ENCODE peak calls at places on chromosomes 5 and 9, in four cellular contexts. One of them, this sample, is unnamed.

GRCh38 chr5:109413463-109413862 is 3.7 kb upstream of the PJA2 start:
- DNase-seq in activated naive CD4-positive, alpha-beta T cell treated with anti-CD3 and anti-CD28 coated beads for 36 hours: no peak
- DNase-seq in GM20000: no peak
- DNase-seq in GM19239: no peak
- DNase-seq in this sample: no peak

GRCh38 chr5:115379622-115380344 is 83.3 kb upstream of the CCDC112 start:
- DNase-seq in activated naive CD4-positive, alpha-beta T cell treated with anti-CD3 and anti-CD28 coated beads for 36 hours: peak; percentile 9
- DNase-seq in GM19239: no peak
- DNase-seq in GM20000: peak; percentile 40
- DNase-seq in this sample: peak; percentile 31

GRCh38 chr9:21709464-21710058 is 92.9 kb upstream of the MTAP start:
- DNase-seq in activated naive CD4-positive, alpha-beta T cell treated with anti-CD3 and anti-CD28 coated beads for 36 hours: peak; percentile 86
- DNase-seq in GM20000: peak; percentile 46
- DNase-seq in GM19239: peak; percentile 9
- DNase-seq in this sample: no peak

GRCh38 chr9:123640792-123641222 is 284.8 kb downstream of the CRB2 start:
- DNase-seq in activated naive CD4-positive, alpha-beta T cell treated with anti-CD3 and anti-CD28 coated beads for 36 hours: peak; percentile 35
- DNase-seq in GM20000: peak; percentile 17
- DNase-seq in GM19239: no peak
- DNase-seq in this sample: no peak

GRCh38 chr5:135833961-135834638 is 363 bp upstream of the SLC25A48 start:
- DNase-seq in GM20000: peak; percentile 60
- DNase-seq in GM19239: no peak
- DNase-seq in activated naive CD4-positive, alpha-beta T cell treated with anti-CD3 and anti-CD28 coated beads for 36 hours: no peak
- DNase-seq in this sample: no peak

GRCh38 chr9:23551171-23551795 is 274.8 kb downstream of the ELAVL2 start:
- DNase-seq in GM19239: no peak
- DNase-seq in GM20000: no peak
- DNase-seq in activated naive CD4-positive, alpha-beta T cell treated with anti-CD3 and anti-CD28 coated beads for 36 hours: no peak
- DNase-seq in this sample: no peak

GRCh38 chr5:142548739-142549275 is 137.1 kb downstream of the FGF1 start:
- DNase-seq in activated naive CD4-positive, alpha-beta T cell treated with anti-CD3 and anti-CD28 coated beads for 36 hours: peak; percentile 57
- DNase-seq in GM20000: peak; percentile 53
- DNase-seq in GM19239: peak; percentile 40
- DNase-seq in this sample: peak; percentile 42

GRCh38 chr5:180438785-180439780 is 55.1 kb upstream of the CNOT6 start:
- DNase-seq in activated naive CD4-positive, alpha-beta T cell treated with anti-CD3 and anti-CD28 coated beads for 36 hours: no peak
- DNase-seq in GM19239: no peak
- DNase-seq in GM20000: no peak
- DNase-seq in this sample: no peak

GRCh38 chr9:95552814-95553546 is 36.2 kb upstream of the PTCH1 start:
- DNase-seq in activated naive CD4-positive, alpha-beta T cell treated with anti-CD3 and anti-CD28 coated beads for 36 hours: peak; percentile 73
- DNase-seq in GM19239: no peak
- DNase-seq in GM20000: no peak
- DNase-seq in this sample: no peak

GRCh38 chr5:7663808-7664207 is 187.1 kb downstream of the CFAP90 start:
- DNase-seq in GM20000: no peak
- DNase-seq in activated naive CD4-positive, alpha-beta T cell treated with anti-CD3 and anti-CD28 coated beads for 36 hours: no peak
- DNase-seq in GM19239: no peak
- DNase-seq in this sample: no peak

GRCh38 chr5:147782053-147783028 is at the start of gene JAKMIP2:
- DNase-seq in GM20000: peak; percentile 3
- DNase-seq in activated naive CD4-positive, alpha-beta T cell treated with anti-CD3 and anti-CD28 coated beads for 36 hours: peak; percentile 67
- DNase-seq in GM19239: no peak
- DNase-seq in this sample: peak; percentile 37

GRCh38 chr5:27412379-27412778 is 374.0 kb upstream of the CDH9 start:
- DNase-seq in activated naive CD4-positive, alpha-beta T cell treated with anti-CD3 and anti-CD28 coated beads for 36 hours: no peak
- DNase-seq in GM20000: no peak
- DNase-seq in GM19239: no peak
- DNase-seq in this sample: no peak

GRCh38 chr9:132590318-132591182 is 8.1 kb downstream of the BARHL1 start:
- DNase-seq in GM19239: no peak
- DNase-seq in GM20000: no peak
- DNase-seq in activated naive CD4-positive, alpha-beta T cell treated with anti-CD3 and anti-CD28 coated beads for 36 hours: no peak
- DNase-seq in this sample: no peak

GRCh38 chr9:98191615-98192502 is 578 bp downstream of the CORO2A start:
- DNase-seq in activated naive CD4-positive, alpha-beta T cell treated with anti-CD3 and anti-CD28 coated beads for 36 hours: peak; percentile 61
- DNase-seq in GM19239: no peak
- DNase-seq in GM20000: peak; percentile 41
- DNase-seq in this sample: no peak

GRCh38 chr9:129176786-129177442 is 1.1 kb downstream of the IER5L start:
- DNase-seq in GM19239: no peak
- DNase-seq in GM20000: peak; percentile 55
- DNase-seq in activated naive CD4-positive, alpha-beta T cell treated with anti-CD3 and anti-CD28 coated beads for 36 hours: no peak
- DNase-seq in this sample: peak; percentile 59

GRCh38 chr9:93099551-93100264 is 3.7 kb downstream of the CARD19 start:
- DNase-seq in activated naive CD4-positive, alpha-beta T cell treated with anti-CD3 and anti-CD28 coated beads for 36 hours: no peak
- DNase-seq in GM19239: no peak
- DNase-seq in GM20000: no peak
- DNase-seq in this sample: no peak

GRCh38 chr9:124222109-124222508 is 35.6 kb upstream of the NEK6 start:
- DNase-seq in GM20000: no peak
- DNase-seq in activated naive CD4-positive, alpha-beta T cell treated with anti-CD3 and anti-CD28 coated beads for 36 hours: no peak
- DNase-seq in GM19239: no peak
- DNase-seq in this sample: no peak

GRCh38 chr5:5383461-5383860 is 39.0 kb upstream of the ICE1 start:
- DNase-seq in GM20000: no peak
- DNase-seq in GM19239: no peak
- DNase-seq in activated naive CD4-positive, alpha-beta T cell treated with anti-CD3 and anti-CD28 coated beads for 36 hours: no peak
- DNase-seq in this sample: no peak

GRCh38 chr9:87156247-87156646 is 208.9 kb upstream of the GAS1 start:
- DNase-seq in GM19239: no peak
- DNase-seq in GM20000: no peak
- DNase-seq in activated naive CD4-positive, alpha-beta T cell treated with anti-CD3 and anti-CD28 coated beads for 36 hours: no peak
- DNase-seq in this sample: no peak

GRCh38 chr9:117394655-117395054 is 20.2 kb downstream of the ASTN2 start:
- DNase-seq in GM19239: no peak
- DNase-seq in activated naive CD4-positive, alpha-beta T cell treated with anti-CD3 and anti-CD28 coated beads for 36 hours: no peak
- DNase-seq in GM20000: no peak
- DNase-seq in this sample: no peak

GRCh38 chr5:228886-229285 is 10.8 kb downstream of the SDHA start:
- DNase-seq in GM20000: no peak
- DNase-seq in activated naive CD4-positive, alpha-beta T cell treated with anti-CD3 and anti-CD28 coated beads for 36 hours: no peak
- DNase-seq in GM19239: no peak
- DNase-seq in this sample: no peak

GRCh38 chr9:120873512-120873911 is 3.5 kb downstream of the PHF19 start:
- DNase-seq in GM20000: no peak
- DNase-seq in GM19239: no peak
- DNase-seq in activated naive CD4-positive, alpha-beta T cell treated with anti-CD3 and anti-CD28 coated beads for 36 hours: peak; percentile 30
- DNase-seq in this sample: no peak

GRCh38 chr5:73031839-73032238 is 76.0 kb downstream of the FCHO2 start:
- DNase-seq in GM20000: no peak
- DNase-seq in GM19239: no peak
- DNase-seq in activated naive CD4-positive, alpha-beta T cell treated with anti-CD3 and anti-CD28 coated beads for 36 hours: no peak
- DNase-seq in this sample: no peak

GRCh38 chr9:17018001-17018491 is 116.8 kb upstream of the CNTLN start:
- DNase-seq in activated naive CD4-positive, alpha-beta T cell treated with anti-CD3 and anti-CD28 coated beads for 36 hours: no peak
- DNase-seq in GM20000: no peak
- DNase-seq in GM19239: no peak
- DNase-seq in this sample: no peak

GRCh38 chr9:77917800-77918199 is 113.8 kb downstream of the GNAQ start:
- DNase-seq in GM19239: no peak
- DNase-seq in activated naive CD4-positive, alpha-beta T cell treated with anti-CD3 and anti-CD28 coated beads for 36 hours: no peak
- DNase-seq in GM20000: no peak
- DNase-seq in this sample: no peak

GRCh38 chr5:176736271-176736965 is 73.9 kb upstream of the UNC5A start:
- DNase-seq in activated naive CD4-positive, alpha-beta T cell treated with anti-CD3 and anti-CD28 coated beads for 36 hours: no peak
- DNase-seq in GM20000: no peak
- DNase-seq in GM19239: no peak
- DNase-seq in this sample: no peak

GRCh38 chr5:67644221-67644920 is 447.8 kb upstream of the CD180 start:
- DNase-seq in activated naive CD4-positive, alpha-beta T cell treated with anti-CD3 and anti-CD28 coated beads for 36 hours: no peak
- DNase-seq in GM19239: no peak
- DNase-seq in GM20000: no peak
- DNase-seq in this sample: no peak

GRCh38 chr9:135814421-135814820 is 92.9 kb downstream of the CAMSAP1 start:
- DNase-seq in activated naive CD4-positive, alpha-beta T cell treated with anti-CD3 and anti-CD28 coated beads for 36 hours: no peak
- DNase-seq in GM20000: no peak
- DNase-seq in GM19239: no peak
- DNase-seq in this sample: no peak

GRCh38 chr5:179900707-179901106 is 7.0 kb downstream of the TBC1D9B start:
- DNase-seq in GM19239: no peak
- DNase-seq in GM20000: no peak
- DNase-seq in activated naive CD4-positive, alpha-beta T cell treated with anti-CD3 and anti-CD28 coated beads for 36 hours: no peak
- DNase-seq in this sample: no peak

GRCh38 chr5:56270058-56270457 is 36.9 kb upstream of the ANKRD55 start:
- DNase-seq in GM20000: no peak
- DNase-seq in GM19239: no peak
- DNase-seq in activated naive CD4-positive, alpha-beta T cell treated with anti-CD3 and anti-CD28 coated beads for 36 hours: peak; percentile 35
- DNase-seq in this sample: no peak

GRCh38 chr5:78727786-78728761 is 79.5 kb upstream of the LHFPL2 start:
- DNase-seq in activated naive CD4-positive, alpha-beta T cell treated with anti-CD3 and anti-CD28 coated beads for 36 hours: no peak
- DNase-seq in GM19239: peak; percentile 44
- DNase-seq in GM20000: peak; percentile 68
- DNase-seq in this sample: peak; percentile 55

GRCh38 chr9:34485822-34486221 is 27.2 kb downstream of the DNAI1 start:
- DNase-seq in GM19239: no peak
- DNase-seq in GM20000: no peak
- DNase-seq in activated naive CD4-positive, alpha-beta T cell treated with anti-CD3 and anti-CD28 coated beads for 36 hours: no peak
- DNase-seq in this sample: no peak

GRCh38 chr5:151155777-151156731 is 1.5 kb downstream of the ANXA6 start:
- DNase-seq in activated naive CD4-positive, alpha-beta T cell treated with anti-CD3 and anti-CD28 coated beads for 36 hours: peak; percentile 50
- DNase-seq in GM20000: peak; percentile 51
- DNase-seq in GM19239: no peak
- DNase-seq in this sample: peak; percentile 50

GRCh38 chr5:7927466-7928375 is 58.8 kb downstream of the MTRR start:
- DNase-seq in GM20000: peak; percentile 71
- DNase-seq in GM19239: peak; percentile 33
- DNase-seq in activated naive CD4-positive, alpha-beta T cell treated with anti-CD3 and anti-CD28 coated beads for 36 hours: peak; percentile 65
- DNase-seq in this sample: peak; percentile 69

This sample was measured in GM13977.